ENCODE peak calls at places on chromosomes 12 and 14, in four cellular contexts. C is H1, B is SK-N-SH, D is HCT116. Y is an unnamed sample.

GRCh38 chr12:16112151-16112550 is 165.3 kb downstream of the SLC15A5 start:
- DNase-seq in C (no peak), B (no peak), D (no peak), Y (no peak)

GRCh38 chr12:79373896-79374499 is 316.8 kb downstream of the PAWR start:
- DNase-seq in C (no peak), B (peak), D (no peak), Y (peak)

GRCh38 chr12:62306569-62307530 is 46.6 kb downstream of the USP15 start:
- DNase-seq in C (no peak), B (no peak), D (no peak), Y (no peak)

GRCh38 chr12:94771741-94772140 is 121.4 kb upstream of the TMCC3 start:
- DNase-seq in C (no peak), B (no peak), D (no peak), Y (no peak)

GRCh38 chr12:1324900-1325299 is 269.5 kb downstream of the FBXL14 start:
- DNase-seq in C (no peak), B (no peak), D (no peak), Y (no peak)

GRCh38 chr14:75229576-75229922 is 49.1 kb upstream of the FOS start:
- DNase-seq in C (no peak), B (no peak), D (no peak), Y (no peak)

GRCh38 chr12:120939523-120939922 is 35.4 kb upstream of the SPPL3 start:
- DNase-seq in C (no peak), B (no peak), D (no peak), Y (no peak)

GRCh38 chr12:41552507-41553047 is 364.5 kb downstream of the PDZRN4 start:
- DNase-seq in C (no peak), B (no peak), D (no peak), Y (no peak)

GRCh38 chr14:34930591-34931069 is 52.2 kb upstream of the SRP54 start:
- DNase-seq in C (no peak), B (no peak), D (no peak), Y (no peak)

DNA sequence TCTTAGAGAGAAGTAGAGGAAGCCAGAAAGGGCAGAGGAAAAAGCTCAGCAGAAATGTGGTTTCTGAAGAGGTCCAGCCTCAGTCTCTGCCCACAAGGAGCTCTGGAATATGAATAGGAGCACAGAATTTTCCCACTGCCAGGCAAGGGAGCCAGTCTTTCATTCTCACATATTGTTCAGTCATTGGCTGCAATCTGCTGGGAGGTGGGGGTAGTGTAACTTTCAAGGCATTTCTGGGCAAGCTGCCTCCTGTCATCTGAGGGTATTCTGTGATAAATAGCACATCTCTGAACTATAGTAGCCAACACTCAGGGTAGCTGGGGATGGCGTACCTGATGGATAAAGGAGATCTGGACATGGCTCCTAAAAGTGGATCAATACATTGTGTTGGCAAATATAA is 127.2 kb downstream of the LRRK2 start:
- DNase-seq in C (no peak), B (no peak), D (no peak), Y (no peak)
- TF ChIP-seq JUND in C (no peak), B (no peak), D (no peak), Y (no peak)

GRCh38 chr12:89212339-89212771 is 139.9 kb downstream of the DUSP6 start:
- DNase-seq in C (no peak), B (no peak), D (no peak), Y (no peak)
- TF ChIP-seq JUND in C (no peak), B (no peak), D (no peak), Y (no peak)

DNA sequence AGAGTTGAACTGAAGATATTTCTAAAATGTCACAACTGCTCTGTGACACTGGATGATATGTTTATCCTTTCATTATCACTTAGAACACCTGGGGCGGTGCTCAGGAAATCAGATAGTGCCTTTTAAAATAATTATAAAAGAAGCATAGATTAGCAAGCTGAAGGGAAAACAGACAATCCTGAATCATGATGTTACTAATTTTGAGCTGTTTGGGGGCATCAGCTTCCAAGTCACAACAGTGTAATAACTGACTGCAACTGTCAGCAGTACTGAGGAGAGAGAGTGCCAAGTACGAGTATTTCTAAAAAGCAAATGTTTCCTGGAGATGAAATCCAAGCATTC is 380.2 kb downstream of the EGLN3 start:
- DNase-seq in C (no peak), B (no peak), D (no peak), Y (no peak)
- TF ChIP-seq JUND in C (no peak), B (no peak), D (no peak), Y (no peak)

GRCh38 chr14:54564799-54565235 is 2.1 kb upstream of the SAMD4A start:
- DNase-seq in C (no peak), B (no peak), D (no peak), Y (peak)
- TF ChIP-seq JUND in C (no peak), B (no peak), D (no peak), Y (no peak)

GRCh38 chr14:97219356-97220017 is 422.3 kb downstream of the VRK1 start:
- DNase-seq in C (no peak), B (peak), D (no peak), Y (no peak)
- TF ChIP-seq JUND in C (no peak), B (no peak), D (no peak), Y (no peak)

GRCh38 chr12:49055978-49056754 is 4.4 kb downstream of the KMT2D start:
- DNase-seq in C (no peak), B (peak), D (peak), Y (peak)
- TF ChIP-seq JUND in C (no peak), B (no peak), D (no peak), Y (no peak)